ENCODE peak calls at places on chromosomes 6 and 20, in eight cellular contexts. One of them, this sample, is unnamed.

GRCh38 chr20:23115823-23116222 is 29.7 kb upstream of the CD93 start:
- DNase-seq in K562: no peak
- DNase-seq in sigmoid colon: peak
- DNase-seq in lower leg skin: no peak
- DNase-seq in BJ: no peak
- DNase-seq in adrenal gland: peak
- DNase-seq in GM06990: no peak
- DNase-seq in WTC11: no peak
- DNase-seq in this sample: no peak

GRCh38 chr20:10794765-10795164 is 121.0 kb upstream of the JAG1 start:
- DNase-seq in K562: no peak
- DNase-seq in sigmoid colon: no peak
- DNase-seq in lower leg skin: no peak
- DNase-seq in BJ: no peak
- DNase-seq in adrenal gland: no peak
- DNase-seq in GM06990: no peak
- DNase-seq in WTC11: no peak
- DNase-seq in this sample: no peak

GRCh38 chr6:135182120-135182992 is 1.2 kb downstream of the MYB start:
- DNase-seq in K562: peak
- DNase-seq in sigmoid colon: no peak
- DNase-seq in lower leg skin: no peak
- DNase-seq in BJ: no peak
- DNase-seq in adrenal gland: no peak
- DNase-seq in GM06990: no peak
- DNase-seq in WTC11: peak
- DNase-seq in this sample: peak

GRCh38 chr6:117613920-117614535 is 11.7 kb upstream of the GOPC start:
- DNase-seq in K562: no peak
- DNase-seq in sigmoid colon: no peak
- DNase-seq in lower leg skin: no peak
- DNase-seq in BJ: peak
- DNase-seq in adrenal gland: no peak
- DNase-seq in GM06990: no peak
- DNase-seq in WTC11: no peak
- DNase-seq in this sample: no peak

GRCh38 chr6:159217595-159218275 is 48.5 kb downstream of the FNDC1 start:
- DNase-seq in K562: peak
- DNase-seq in sigmoid colon: no peak
- DNase-seq in lower leg skin: no peak
- DNase-seq in BJ: no peak
- DNase-seq in adrenal gland: peak
- DNase-seq in GM06990: peak
- DNase-seq in WTC11: peak
- DNase-seq in this sample: peak

GRCh38 chr6:26126394-26127221 is 39.4 kb downstream of the HFE start:
- DNase-seq in K562: no peak
- DNase-seq in sigmoid colon: no peak
- DNase-seq in lower leg skin: no peak
- DNase-seq in BJ: no peak
- DNase-seq in adrenal gland: no peak
- DNase-seq in GM06990: no peak
- DNase-seq in WTC11: no peak
- DNase-seq in this sample: peak

GRCh38 chr6:116840091-116840490 is 11.2 kb upstream of the GPRC6A start:
- DNase-seq in K562: peak
- DNase-seq in sigmoid colon: no peak
- DNase-seq in lower leg skin: no peak
- DNase-seq in BJ: no peak
- DNase-seq in adrenal gland: no peak
- DNase-seq in GM06990: no peak
- DNase-seq in WTC11: no peak
- DNase-seq in this sample: no peak

GRCh38 chr20:63703976-63704748 is 3.6 kb downstream of the ARFRP1 start:
- DNase-seq in K562: no peak
- DNase-seq in sigmoid colon: peak
- DNase-seq in lower leg skin: no peak
- DNase-seq in BJ: no peak
- DNase-seq in adrenal gland: no peak
- DNase-seq in GM06990: no peak
- DNase-seq in WTC11: no peak
- DNase-seq in this sample: no peak

GRCh38 chr6:90496191-90496590 is 90.7 kb downstream of the MAP3K7 start:
- DNase-seq in K562: no peak
- DNase-seq in sigmoid colon: no peak
- DNase-seq in lower leg skin: no peak
- DNase-seq in BJ: no peak
- DNase-seq in adrenal gland: no peak
- DNase-seq in GM06990: no peak
- DNase-seq in WTC11: no peak
- DNase-seq in this sample: no peak

GRCh38 chr6:3540253-3540820 is 83.5 kb upstream of the SLC22A23 start:
- DNase-seq in K562: no peak
- DNase-seq in sigmoid colon: no peak
- DNase-seq in lower leg skin: no peak
- DNase-seq in BJ: no peak
- DNase-seq in adrenal gland: no peak
- DNase-seq in GM06990: no peak
- DNase-seq in WTC11: no peak
- DNase-seq in this sample: no peak

GRCh38 chr6:140370949-140371348 is 996.5 kb upstream of the CITED2 start:
- DNase-seq in K562: no peak
- DNase-seq in sigmoid colon: no peak
- DNase-seq in lower leg skin: no peak
- DNase-seq in BJ: no peak
- DNase-seq in adrenal gland: no peak
- DNase-seq in GM06990: no peak
- DNase-seq in WTC11: no peak
- DNase-seq in this sample: no peak

DNA sequence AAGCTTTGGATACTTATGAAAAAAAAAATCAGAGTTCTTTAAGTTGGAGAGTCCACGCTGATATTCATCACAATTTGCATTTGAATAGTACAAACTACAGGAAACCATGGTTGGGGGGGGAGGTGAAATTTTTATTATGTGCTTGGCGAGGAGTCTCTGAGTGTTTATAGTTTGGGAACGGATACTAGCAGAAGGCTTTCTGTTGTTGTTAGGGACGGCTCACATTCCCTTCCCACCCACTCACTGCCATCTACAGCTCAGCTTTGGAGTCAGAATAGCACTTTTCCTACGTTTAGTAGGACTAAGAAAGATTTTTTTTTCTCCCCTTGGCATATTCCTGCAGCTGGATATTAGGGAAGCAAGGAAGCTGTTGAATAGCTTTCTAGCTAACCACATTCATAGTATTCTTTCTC is 235.0 kb upstream of the ZNF217 start:
- DNase-seq in K562: peak
- DNase-seq in sigmoid colon: peak
- DNase-seq in lower leg skin: no peak
- DNase-seq in BJ: peak
- DNase-seq in adrenal gland: no peak
- DNase-seq in GM06990: no peak
- DNase-seq in WTC11: no peak
- DNase-seq in this sample: no peak
- TF ChIP-seq CTCF in K562: no peak
- TF ChIP-seq CTCF in sigmoid colon: no peak
- TF ChIP-seq CTCF in lower leg skin: no peak
- TF ChIP-seq CTCF in BJ: no peak
- TF ChIP-seq CTCF in adrenal gland: no peak
- TF ChIP-seq CTCF in GM06990: no peak
- TF ChIP-seq CTCF in WTC11: no peak
- TF ChIP-seq CTCF in this sample: no peak

GRCh38 chr6:151763303-151763702 is 44.2 kb upstream of the ESR1 start:
- DNase-seq in K562: peak
- DNase-seq in sigmoid colon: no peak
- DNase-seq in lower leg skin: no peak
- DNase-seq in BJ: no peak
- DNase-seq in adrenal gland: no peak
- DNase-seq in GM06990: no peak
- DNase-seq in WTC11: no peak
- DNase-seq in this sample: no peak
- TF ChIP-seq CTCF in K562: no peak
- TF ChIP-seq CTCF in sigmoid colon: no peak
- TF ChIP-seq CTCF in lower leg skin: no peak
- TF ChIP-seq CTCF in BJ: peak
- TF ChIP-seq CTCF in adrenal gland: peak
- TF ChIP-seq CTCF in GM06990: no peak
- TF ChIP-seq CTCF in WTC11: no peak
- TF ChIP-seq CTCF in this sample: peak

GRCh38 chr6:33455051-33455450 is 675 bp downstream of the ZBTB9 start:
- DNase-seq in K562: no peak
- DNase-seq in sigmoid colon: no peak
- DNase-seq in lower leg skin: peak
- DNase-seq in BJ: no peak
- DNase-seq in adrenal gland: no peak
- DNase-seq in GM06990: no peak
- DNase-seq in WTC11: no peak
- DNase-seq in this sample: no peak

GRCh38 chr6:33453361-33454008 is 891 bp upstream of the ZBTB9 start:
- DNase-seq in K562: peak
- DNase-seq in sigmoid colon: no peak
- DNase-seq in lower leg skin: no peak
- DNase-seq in BJ: no peak
- DNase-seq in adrenal gland: no peak
- DNase-seq in GM06990: no peak
- DNase-seq in WTC11: no peak
- DNase-seq in this sample: no peak

GRCh38 chr6:33456156-33456555 is 1.8 kb downstream of the ZBTB9 start:
- DNase-seq in K562: no peak
- DNase-seq in sigmoid colon: no peak
- DNase-seq in lower leg skin: no peak
- DNase-seq in BJ: no peak
- DNase-seq in adrenal gland: no peak
- DNase-seq in GM06990: no peak
- DNase-seq in WTC11: no peak
- DNase-seq in this sample: no peak

GRCh38 chr6:33452496-33452895 is 1.9 kb upstream of the ZBTB9 start:
- DNase-seq in K562: no peak
- DNase-seq in sigmoid colon: no peak
- DNase-seq in lower leg skin: no peak
- DNase-seq in BJ: no peak
- DNase-seq in adrenal gland: no peak
- DNase-seq in GM06990: no peak
- DNase-seq in WTC11: no peak
- DNase-seq in this sample: no peak

DNA sequence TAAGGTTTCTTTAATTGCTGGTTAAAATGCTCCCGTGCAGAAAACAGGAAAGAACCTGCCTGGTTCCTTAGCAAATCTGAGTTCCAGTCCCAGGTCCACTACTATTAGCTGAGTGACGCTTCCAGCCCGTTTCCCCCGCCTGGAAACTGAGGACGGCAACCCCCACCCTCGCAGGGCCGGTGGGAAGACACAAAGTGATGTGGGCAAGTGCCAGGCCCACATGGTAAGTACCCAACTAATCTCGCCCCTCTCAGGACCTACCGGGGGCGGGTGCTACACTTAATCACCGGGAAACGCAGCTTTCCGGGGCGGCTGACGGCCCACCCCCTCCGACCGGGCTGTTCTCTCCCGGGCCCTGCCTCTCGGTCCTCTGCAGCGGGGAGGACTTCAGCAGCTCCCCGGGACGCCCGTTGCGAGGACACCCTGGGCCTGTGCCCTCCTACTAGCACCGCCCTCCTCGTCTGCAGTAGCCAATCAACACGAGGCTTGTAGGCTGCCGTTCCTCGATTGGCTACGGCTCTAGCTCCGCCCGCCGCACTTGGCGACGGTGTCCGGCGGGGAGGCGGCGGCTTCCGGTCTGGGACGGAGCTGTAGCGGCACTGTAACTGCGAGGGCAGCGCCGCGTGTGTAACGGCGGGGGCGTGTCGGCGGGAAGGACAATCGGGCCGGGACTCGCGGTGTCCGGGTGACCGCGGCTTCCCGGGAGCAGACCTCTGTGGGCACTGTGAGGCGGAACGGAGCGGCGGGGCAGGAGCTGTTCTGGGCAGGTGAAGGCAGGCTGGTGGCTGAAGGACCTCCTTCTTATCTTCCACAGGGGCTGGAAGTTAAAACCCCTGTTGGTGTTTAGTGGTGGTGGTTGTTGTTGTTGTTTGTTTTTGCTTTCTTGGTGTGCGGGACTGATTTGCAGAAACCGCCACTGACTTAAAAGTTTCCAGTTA is at the start of gene ZBTB9:
- DNase-seq in K562: peak
- DNase-seq in sigmoid colon: peak
- DNase-seq in lower leg skin: peak
- DNase-seq in BJ: peak
- DNase-seq in adrenal gland: peak
- DNase-seq in GM06990: peak
- DNase-seq in WTC11: peak
- DNase-seq in this sample: peak
- TF ChIP-seq CTCF in K562: no peak
- TF ChIP-seq CTCF in sigmoid colon: no peak
- TF ChIP-seq CTCF in lower leg skin: no peak
- TF ChIP-seq CTCF in BJ: no peak
- TF ChIP-seq CTCF in adrenal gland: no peak
- TF ChIP-seq CTCF in GM06990: no peak
- TF ChIP-seq CTCF in WTC11: no peak
- TF ChIP-seq CTCF in this sample: no peak

DNA sequence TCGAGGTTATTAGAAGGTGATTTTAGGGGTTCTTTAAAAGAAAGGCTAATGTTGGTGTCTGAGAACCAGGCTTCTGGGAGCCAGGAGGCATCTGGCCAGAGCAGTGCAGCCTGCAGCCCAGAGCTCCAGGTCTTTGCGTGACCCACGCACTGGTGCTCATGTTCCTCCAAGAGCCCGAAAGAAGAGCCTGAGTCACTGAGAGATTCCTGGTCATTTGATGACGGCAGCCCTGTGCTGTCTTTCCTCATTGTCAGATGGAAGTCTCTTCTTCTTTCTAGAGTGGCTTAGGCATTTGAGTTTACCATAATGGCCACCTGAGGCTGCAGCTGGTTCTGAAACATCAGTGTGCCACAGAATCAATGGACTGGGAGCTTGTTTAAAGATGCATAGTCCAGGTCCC is 46.4 kb downstream of the CD109 start:
- DNase-seq in K562: no peak
- DNase-seq in sigmoid colon: no peak
- DNase-seq in lower leg skin: no peak
- DNase-seq in BJ: no peak
- DNase-seq in adrenal gland: no peak
- DNase-seq in GM06990: no peak
- DNase-seq in WTC11: no peak
- DNase-seq in this sample: no peak
- TF ChIP-seq CTCF in K562: no peak
- TF ChIP-seq CTCF in sigmoid colon: no peak
- TF ChIP-seq CTCF in lower leg skin: no peak
- TF ChIP-seq CTCF in BJ: no peak
- TF ChIP-seq CTCF in adrenal gland: no peak
- TF ChIP-seq CTCF in GM06990: no peak
- TF ChIP-seq CTCF in WTC11: no peak
- TF ChIP-seq CTCF in this sample: no peak

GRCh38 chr6:170375661-170376060 is 69.1 kb downstream of the FAM120B start:
- DNase-seq in K562: no peak
- DNase-seq in sigmoid colon: no peak
- DNase-seq in lower leg skin: no peak
- DNase-seq in BJ: no peak
- DNase-seq in adrenal gland: no peak
- DNase-seq in GM06990: no peak
- DNase-seq in WTC11: no peak
- DNase-seq in this sample: no peak
- TF ChIP-seq CTCF in K562: no peak
- TF ChIP-seq CTCF in sigmoid colon: no peak
- TF ChIP-seq CTCF in lower leg skin: no peak
- TF ChIP-seq CTCF in BJ: no peak
- TF ChIP-seq CTCF in adrenal gland: no peak
- TF ChIP-seq CTCF in GM06990: no peak
- TF ChIP-seq CTCF in WTC11: no peak
- TF ChIP-seq CTCF in this sample: no peak

GRCh38 chr20:31440012-31440659 is at the start of gene DEFB123:
- DNase-seq in K562: peak
- DNase-seq in sigmoid colon: no peak
- DNase-seq in lower leg skin: no peak
- DNase-seq in BJ: no peak
- DNase-seq in adrenal gland: no peak
- DNase-seq in GM06990: no peak
- DNase-seq in WTC11: peak
- DNase-seq in this sample: no peak
- TF ChIP-seq CTCF in K562: peak
- TF ChIP-seq CTCF in sigmoid colon: no peak
- TF ChIP-seq CTCF in lower leg skin: no peak
- TF ChIP-seq CTCF in BJ: no peak
- TF ChIP-seq CTCF in adrenal gland: no peak
- TF ChIP-seq CTCF in GM06990: peak
- TF ChIP-seq CTCF in WTC11: peak
- TF ChIP-seq CTCF in this sample: no peak